ENCODE peak calls at places on chromosomes 12 and 14, in nine cellular contexts. E, H, Q, X, J, A, L, T and P are unnamed samples.

GRCh38 chr14:104724981-104725771 is 1.1 kb downstream of the ADSS1 start:
- DNase-seq in A (peak), T (no peak), E (no peak), Q (peak), X (no peak), H (no peak), L (no peak), J (no peak), P (no peak)

GRCh38 chr12:125151284-125151683 is 86.0 kb downstream of the AACS start:
- DNase-seq in J (no peak), T (no peak), H (no peak), Q (no peak), E (no peak), L (no peak), A (no peak), X (no peak), P (no peak)

GRCh38 chr12:52661668-52662067 is 9.7 kb upstream of the KRT2 start:
- DNase-seq in L (no peak), J (no peak), E (no peak), H (no peak), A (no peak), X (no peak), Q (no peak), T (no peak), P (no peak)

GRCh38 chr14:25041484-25041883 is 8.5 kb downstream of the STXBP6 start:
- DNase-seq in X (peak), Q (no peak), A (no peak), H (no peak), J (no peak), L (no peak), T (no peak), E (peak), P (no peak)

GRCh38 chr12:10759657-10760056 is 36.5 kb upstream of the YBX3 start:
- DNase-seq in E (no peak), A (no peak), T (no peak), Q (no peak), X (no peak), L (no peak), H (no peak), J (no peak), P (no peak)

GRCh38 chr12:52614381-52615207 is 3.8 kb downstream of the KRT73 start:
- DNase-seq in X (no peak), L (peak), E (no peak), J (no peak), H (no peak), T (no peak), A (no peak), Q (no peak), P (no peak)

GRCh38 chr12:130254476-130255276 is 83.0 kb upstream of the PIWIL1 start:
- DNase-seq in L (no peak), Q (no peak), J (peak), X (peak), T (no peak), A (peak), E (no peak), H (no peak), P (no peak)

GRCh38 chr12:125065021-125065752 is at the start of gene AACS:
- DNase-seq in Q (peak), L (peak), J (peak), E (peak), H (peak), T (peak), X (peak), A (peak), P (peak)

GRCh38 chr12:125079943-125080645 is 14.9 kb downstream of the AACS start:
- DNase-seq in T (no peak), J (no peak), A (no peak), L (no peak), Q (no peak), X (peak), H (no peak), E (no peak), P (no peak)

GRCh38 chr12:67437011-67437410 is 167.9 kb downstream of the CAND1 start:
- DNase-seq in A (no peak), Q (no peak), X (no peak), L (no peak), J (no peak), H (no peak), E (no peak), T (no peak), P (no peak)